ENCODE peak calls at places on chromosomes 12 and 14, in nine cellular contexts. G is SW480; J is anterior cingulate cortex; A is HCT116; Q is GM03348; F is uterus; D is mucosa of descending colon; C is activated effector memory CD4-positive, alpha-beta T cell treated with Interleukin-2 at 50 U/mL for 16 hours; P is GM04504. V is an unnamed sample.

GRCh38 chr12:131365821-131366260 is 345.0 kb upstream of the SFSWAP start:
- DNase-seq in C (no peak), J (no peak), Q (no peak), F (peak), P (no peak), G (no peak), A (no peak), D (peak), V (no peak)

GRCh38 chr12:14264316-14264715 is 101.2 kb upstream of the ATF7IP start:
- DNase-seq in A (no peak), D (no peak), G (peak), J (no peak), P (no peak), C (no peak), F (no peak), Q (no peak), V (no peak)

GRCh38 chr14:92397140-92397815 is 74.3 kb downstream of the SLC24A4 start:
- DNase-seq in Q (peak), A (peak), D (no peak), G (peak), J (peak), C (no peak), F (no peak), P (peak), V (peak)

GRCh38 chr14:90235179-90235976 is 21.0 kb upstream of the PSMC1 start:
- DNase-seq in J (no peak), A (peak), G (peak), D (peak), P (peak), C (peak), F (no peak), Q (peak), V (peak)

GRCh38 chr12:76028649-76029277 is 2.8 kb downstream of the PHLDA1 start:
- DNase-seq in J (no peak), C (no peak), D (no peak), P (no peak), G (no peak), Q (no peak), F (no peak), A (no peak), V (no peak)

GRCh38 chr12:58316926-58317325 is 375.6 kb downstream of the ATP23 start:
- DNase-seq in D (no peak), G (no peak), A (no peak), C (no peak), P (no peak), J (no peak), F (no peak), Q (no peak), V (no peak)

GRCh38 chr12:113960030-113960429 is 6.1 kb downstream of the RBM19 start:
- DNase-seq in D (no peak), P (no peak), F (no peak), C (no peak), A (no peak), G (no peak), Q (no peak), J (no peak), V (no peak)

GRCh38 chr14:102185360-102185759 is 45.7 kb downstream of the WDR20 start:
- DNase-seq in J (no peak), D (no peak), C (no peak), A (no peak), Q (no peak), G (peak), F (no peak), P (no peak), V (no peak)

GRCh38 chr12:12398026-12398859 is 41.4 kb downstream of the BORCS5 start:
- DNase-seq in C (no peak), A (no peak), Q (peak), J (no peak), P (peak), D (no peak), G (no peak), F (peak), V (peak)

GRCh38 chr12:68425998-68426397 is 93.8 kb upstream of the MDM1 start:
- DNase-seq in P (peak), F (no peak), A (no peak), Q (no peak), J (no peak), G (no peak), D (no peak), C (no peak), V (no peak)